ENCODE peak calls at places on chromosomes 16 and 17, in five cellular contexts. One of them, this sample, is unnamed. For H3K4me1 and H3K27me3, the result is how much of the 10 kb centered on the place peaks cover.

GRCh38 chr16:15775209-15775608 is 81.6 kb downstream of the MYH11 start:
- DNase-seq in effector memory CD4-positive, alpha-beta T cell: no peak
- DNase-seq in pancreas: no peak
- DNase-seq in body of pancreas: no peak
- DNase-seq in naive thymus-derived CD4-positive, alpha-beta T cell: no peak
- DNase-seq in this sample: no peak

GRCh38 chr16:4852221-4852872 is 5.1 kb downstream of the UBN1 start:
- DNase-seq in effector memory CD4-positive, alpha-beta T cell: no peak
- DNase-seq in pancreas: no peak
- DNase-seq in body of pancreas: no peak
- DNase-seq in naive thymus-derived CD4-positive, alpha-beta T cell: no peak
- DNase-seq in this sample: peak

GRCh38 chr17:32341141-32341856 is 674 bp downstream of the C17orf75 start:
- DNase-seq in effector memory CD4-positive, alpha-beta T cell: peak
- DNase-seq in pancreas: peak
- DNase-seq in body of pancreas: peak
- DNase-seq in naive thymus-derived CD4-positive, alpha-beta T cell: peak
- DNase-seq in this sample: no peak

GRCh38 chr16:48164907-48165715 is 9.3 kb upstream of the ABCC12 start:
- DNase-seq in effector memory CD4-positive, alpha-beta T cell: peak
- DNase-seq in pancreas: peak
- DNase-seq in body of pancreas: peak
- DNase-seq in naive thymus-derived CD4-positive, alpha-beta T cell: peak
- DNase-seq in this sample: peak

GRCh38 chr17:35341465-35341992 is 31.9 kb downstream of the SLFN11 start:
- DNase-seq in effector memory CD4-positive, alpha-beta T cell: no peak
- DNase-seq in pancreas: no peak
- DNase-seq in body of pancreas: no peak
- DNase-seq in naive thymus-derived CD4-positive, alpha-beta T cell: no peak
- DNase-seq in this sample: no peak

GRCh38 chr17:19876524-19877161 is 8.9 kb upstream of the ULK2 start:
- DNase-seq in effector memory CD4-positive, alpha-beta T cell: peak
- DNase-seq in pancreas: no peak
- DNase-seq in body of pancreas: peak
- DNase-seq in naive thymus-derived CD4-positive, alpha-beta T cell: no peak
- DNase-seq in this sample: peak

GRCh38 chr16:46918905-46919792 is 35.0 kb downstream of the GPT2 start:
- DNase-seq in effector memory CD4-positive, alpha-beta T cell: no peak
- DNase-seq in pancreas: peak
- DNase-seq in body of pancreas: peak
- DNase-seq in naive thymus-derived CD4-positive, alpha-beta T cell: no peak
- DNase-seq in this sample: no peak

GRCh38 chr17:44363613-44364159 is at the start of gene FAM171A2:
- DNase-seq in effector memory CD4-positive, alpha-beta T cell: peak
- DNase-seq in pancreas: peak
- DNase-seq in body of pancreas: peak
- DNase-seq in naive thymus-derived CD4-positive, alpha-beta T cell: peak
- DNase-seq in this sample: peak

GRCh38 chr16:349211-349610 is 3.3 kb downstream of the AXIN1 start:
- DNase-seq in effector memory CD4-positive, alpha-beta T cell: no peak
- DNase-seq in pancreas: no peak
- DNase-seq in body of pancreas: no peak
- DNase-seq in naive thymus-derived CD4-positive, alpha-beta T cell: no peak
- DNase-seq in this sample: no peak

GRCh38 chr17:10429416-10430045 is 7.8 kb upstream of the MYH8 start:
- DNase-seq in effector memory CD4-positive, alpha-beta T cell: no peak
- DNase-seq in pancreas: no peak
- DNase-seq in body of pancreas: no peak
- DNase-seq in naive thymus-derived CD4-positive, alpha-beta T cell: no peak
- DNase-seq in this sample: no peak

GRCh38 chr17:27265333-27265732 is 28.6 kb upstream of the WSB1 start:
- DNase-seq in effector memory CD4-positive, alpha-beta T cell: no peak
- DNase-seq in pancreas: no peak
- DNase-seq in body of pancreas: no peak
- DNase-seq in naive thymus-derived CD4-positive, alpha-beta T cell: no peak
- DNase-seq in this sample: no peak

GRCh38 chr16:72945081-72945480 is 102.8 kb downstream of the ZFHX3 start:
- DNase-seq in effector memory CD4-positive, alpha-beta T cell: no peak
- DNase-seq in pancreas: no peak
- DNase-seq in body of pancreas: no peak
- DNase-seq in naive thymus-derived CD4-positive, alpha-beta T cell: no peak
- DNase-seq in this sample: no peak

GRCh38 chr17:31424944-31425582 is 33.6 kb downstream of the RAB11FIP4 start:
- DNase-seq in effector memory CD4-positive, alpha-beta T cell: no peak
- DNase-seq in pancreas: peak
- DNase-seq in body of pancreas: peak
- DNase-seq in naive thymus-derived CD4-positive, alpha-beta T cell: no peak
- DNase-seq in this sample: no peak

GRCh38 chr17:68255731-68256538 is 8.1 kb downstream of the AMZ2 start:
- DNase-seq in effector memory CD4-positive, alpha-beta T cell: no peak
- DNase-seq in pancreas: no peak
- DNase-seq in body of pancreas: no peak
- DNase-seq in naive thymus-derived CD4-positive, alpha-beta T cell: no peak
- DNase-seq in this sample: no peak

GRCh38 chr16:20734782-20735181 is 6.8 kb downstream of the THUMPD1 start:
- DNase-seq in effector memory CD4-positive, alpha-beta T cell: no peak
- DNase-seq in pancreas: no peak
- DNase-seq in body of pancreas: no peak
- DNase-seq in naive thymus-derived CD4-positive, alpha-beta T cell: no peak
- DNase-seq in this sample: no peak

GRCh38 chr16:1432388-1433262 is 1.7 kb downstream of the PERCC1 start:
- DNase-seq in effector memory CD4-positive, alpha-beta T cell: no peak
- DNase-seq in pancreas: no peak
- DNase-seq in body of pancreas: no peak
- DNase-seq in naive thymus-derived CD4-positive, alpha-beta T cell: no peak
- DNase-seq in this sample: no peak

GRCh38 chr16:80664226-80664625 is 123.4 kb downstream of the DYNLRB2 start:
- DNase-seq in effector memory CD4-positive, alpha-beta T cell: no peak
- DNase-seq in pancreas: no peak
- DNase-seq in body of pancreas: no peak
- DNase-seq in naive thymus-derived CD4-positive, alpha-beta T cell: no peak
- DNase-seq in this sample: no peak

GRCh38 chr17:36921131-36921851 is 16.0 kb upstream of the LHX1 start:
- DNase-seq in effector memory CD4-positive, alpha-beta T cell: no peak
- DNase-seq in pancreas: no peak
- DNase-seq in body of pancreas: no peak
- DNase-seq in naive thymus-derived CD4-positive, alpha-beta T cell: no peak
- DNase-seq in this sample: no peak

GRCh38 chr17:66088173-66088572 is 103.8 kb downstream of the CEP112 start:
- DNase-seq in effector memory CD4-positive, alpha-beta T cell: no peak
- DNase-seq in pancreas: no peak
- DNase-seq in body of pancreas: no peak
- DNase-seq in naive thymus-derived CD4-positive, alpha-beta T cell: no peak
- DNase-seq in this sample: no peak

GRCh38 chr16:83095926-83096692 is 469.3 kb downstream of the CDH13 start:
- DNase-seq in effector memory CD4-positive, alpha-beta T cell: no peak
- DNase-seq in pancreas: no peak
- DNase-seq in body of pancreas: no peak
- DNase-seq in naive thymus-derived CD4-positive, alpha-beta T cell: no peak
- DNase-seq in this sample: no peak

GRCh38 chr17:32100971-32101631 is 41.2 kb upstream of the RHOT1 start:
- DNase-seq in effector memory CD4-positive, alpha-beta T cell: no peak
- DNase-seq in pancreas: peak
- DNase-seq in body of pancreas: peak
- DNase-seq in naive thymus-derived CD4-positive, alpha-beta T cell: no peak
- DNase-seq in this sample: no peak

GRCh38 chr16:46762583-46762982 is 14.4 kb upstream of the MYLK3 start:
- DNase-seq in effector memory CD4-positive, alpha-beta T cell: no peak
- DNase-seq in pancreas: no peak
- DNase-seq in body of pancreas: no peak
- DNase-seq in naive thymus-derived CD4-positive, alpha-beta T cell: no peak
- DNase-seq in this sample: no peak

GRCh38 chr16:88650749-88651275 is at the start of gene CYBA:
- DNase-seq in effector memory CD4-positive, alpha-beta T cell: peak
- DNase-seq in pancreas: peak
- DNase-seq in body of pancreas: peak
- DNase-seq in naive thymus-derived CD4-positive, alpha-beta T cell: peak
- DNase-seq in this sample: peak

GRCh38 chr17:16467044-16467443 is 24.9 kb downstream of the LRRC75A start:
- DNase-seq in effector memory CD4-positive, alpha-beta T cell: no peak
- DNase-seq in pancreas: no peak
- DNase-seq in body of pancreas: no peak
- DNase-seq in naive thymus-derived CD4-positive, alpha-beta T cell: no peak
- DNase-seq in this sample: no peak

GRCh38 chr17:81925860-81926450 is 1.6 kb downstream of the MAFG start:
- DNase-seq in effector memory CD4-positive, alpha-beta T cell: no peak
- DNase-seq in pancreas: no peak
- DNase-seq in body of pancreas: no peak
- DNase-seq in naive thymus-derived CD4-positive, alpha-beta T cell: no peak
- DNase-seq in this sample: no peak
- H3K4me1 ChIP-seq in effector memory CD4-positive, alpha-beta T cell: under half
- H3K4me1 ChIP-seq in pancreas: under half
- H3K4me1 ChIP-seq in body of pancreas: half or more
- H3K4me1 ChIP-seq in naive thymus-derived CD4-positive, alpha-beta T cell: under half
- H3K4me1 ChIP-seq in this sample: half or more

DNA sequence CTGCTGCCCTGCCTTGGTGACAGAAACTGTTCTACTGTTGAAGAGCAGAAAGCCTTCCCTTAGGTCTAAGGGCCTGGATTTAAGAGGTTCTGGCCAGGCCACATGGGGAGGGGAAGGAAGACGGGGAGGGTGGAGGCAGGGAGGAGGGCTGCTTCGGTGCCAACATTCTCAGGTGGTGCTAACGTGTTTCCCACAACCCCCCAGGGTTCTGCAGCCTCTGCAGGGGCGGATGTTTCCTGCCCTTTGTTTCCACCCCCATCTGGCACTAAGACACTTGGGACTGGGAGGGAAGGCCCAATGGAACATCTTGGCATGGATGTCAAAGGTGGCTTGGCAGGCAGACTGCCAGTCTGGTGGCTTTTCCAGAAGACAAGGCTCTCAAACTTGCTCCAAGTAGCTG is 12.7 kb downstream of the HIC1 start:
- DNase-seq in effector memory CD4-positive, alpha-beta T cell: no peak
- DNase-seq in pancreas: no peak
- DNase-seq in body of pancreas: no peak
- DNase-seq in naive thymus-derived CD4-positive, alpha-beta T cell: no peak
- DNase-seq in this sample: peak
- H3K27ac ChIP-seq in effector memory CD4-positive, alpha-beta T cell: no peak
- H3K27ac ChIP-seq in pancreas: no peak
- H3K27ac ChIP-seq in body of pancreas: no peak
- H3K27ac ChIP-seq in naive thymus-derived CD4-positive, alpha-beta T cell: no peak
- H3K27ac ChIP-seq in this sample: peak

GRCh38 chr17:50144845-50145531 is 5.5 kb downstream of the PPP1R9B start:
- DNase-seq in effector memory CD4-positive, alpha-beta T cell: no peak
- DNase-seq in pancreas: peak
- DNase-seq in body of pancreas: no peak
- DNase-seq in naive thymus-derived CD4-positive, alpha-beta T cell: no peak
- DNase-seq in this sample: no peak

GRCh38 chr17:50145532-50146229 is 4.8 kb downstream of the PPP1R9B start:
- DNase-seq in effector memory CD4-positive, alpha-beta T cell: no peak
- DNase-seq in pancreas: no peak
- DNase-seq in body of pancreas: no peak
- DNase-seq in naive thymus-derived CD4-positive, alpha-beta T cell: no peak
- DNase-seq in this sample: no peak

GRCh38 chr17:50143461-50144176 is 6.9 kb downstream of the PPP1R9B start:
- DNase-seq in effector memory CD4-positive, alpha-beta T cell: no peak
- DNase-seq in pancreas: no peak
- DNase-seq in body of pancreas: no peak
- DNase-seq in naive thymus-derived CD4-positive, alpha-beta T cell: no peak
- DNase-seq in this sample: no peak

GRCh38 chr17:50146230-50146926 is 4.1 kb downstream of the PPP1R9B start:
- DNase-seq in effector memory CD4-positive, alpha-beta T cell: no peak
- DNase-seq in pancreas: no peak
- DNase-seq in body of pancreas: no peak
- DNase-seq in naive thymus-derived CD4-positive, alpha-beta T cell: no peak
- DNase-seq in this sample: no peak

DNA sequence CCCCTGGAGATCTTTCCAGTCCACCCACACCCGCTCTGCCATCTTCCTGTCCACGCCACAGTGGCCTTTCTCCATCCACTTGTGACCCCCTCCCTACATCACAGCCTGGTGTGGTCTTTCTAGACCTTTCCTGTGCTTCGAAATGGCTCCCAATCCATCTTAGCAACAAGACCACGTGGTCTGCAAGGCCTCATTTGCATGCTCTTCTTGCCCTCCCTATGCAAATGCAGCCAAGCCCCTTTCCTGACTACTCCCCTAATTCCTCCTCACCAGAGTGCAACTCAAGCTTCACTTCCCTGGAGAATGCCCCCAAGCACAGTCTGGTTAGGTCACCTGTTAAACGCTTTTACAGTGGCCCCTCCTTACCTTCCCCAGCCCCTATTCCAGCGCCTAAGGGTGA is 6.1 kb downstream of the PPP1R9B start:
- DNase-seq in effector memory CD4-positive, alpha-beta T cell: no peak
- DNase-seq in pancreas: no peak
- DNase-seq in body of pancreas: no peak
- DNase-seq in naive thymus-derived CD4-positive, alpha-beta T cell: no peak
- DNase-seq in this sample: no peak
- H3K27me3 ChIP-seq in effector memory CD4-positive, alpha-beta T cell: under half
- H3K27me3 ChIP-seq in pancreas: under half
- H3K27me3 ChIP-seq in body of pancreas: under half
- H3K27me3 ChIP-seq in naive thymus-derived CD4-positive, alpha-beta T cell: under half
- H3K27me3 ChIP-seq in this sample: under half

DNA sequence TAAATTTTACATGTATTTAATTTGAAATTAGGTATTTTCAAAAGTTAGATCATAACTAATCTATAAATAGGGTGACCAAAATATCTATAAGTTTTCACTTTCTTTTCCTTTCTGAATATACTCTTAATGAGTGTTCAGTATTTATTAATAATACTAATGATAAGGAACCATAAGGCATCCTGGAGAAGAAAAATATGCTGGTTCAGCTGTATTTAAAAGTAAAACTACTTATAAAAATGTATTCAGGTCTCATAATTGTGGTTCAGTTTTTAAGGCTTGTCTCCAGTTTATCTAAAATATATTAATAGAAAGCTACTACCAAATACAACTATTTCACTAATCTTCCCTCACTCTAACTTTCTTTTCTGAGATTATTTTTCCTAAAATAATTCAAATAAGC is 67.3 kb downstream of the HELZ start:
- DNase-seq in effector memory CD4-positive, alpha-beta T cell: no peak
- DNase-seq in pancreas: no peak
- DNase-seq in body of pancreas: no peak
- DNase-seq in naive thymus-derived CD4-positive, alpha-beta T cell: no peak
- DNase-seq in this sample: no peak
- H3K4me1 ChIP-seq in effector memory CD4-positive, alpha-beta T cell: under half
- H3K4me1 ChIP-seq in pancreas: under half
- H3K4me1 ChIP-seq in body of pancreas: under half
- H3K4me1 ChIP-seq in naive thymus-derived CD4-positive, alpha-beta T cell: under half
- H3K4me1 ChIP-seq in this sample: under half

DNA sequence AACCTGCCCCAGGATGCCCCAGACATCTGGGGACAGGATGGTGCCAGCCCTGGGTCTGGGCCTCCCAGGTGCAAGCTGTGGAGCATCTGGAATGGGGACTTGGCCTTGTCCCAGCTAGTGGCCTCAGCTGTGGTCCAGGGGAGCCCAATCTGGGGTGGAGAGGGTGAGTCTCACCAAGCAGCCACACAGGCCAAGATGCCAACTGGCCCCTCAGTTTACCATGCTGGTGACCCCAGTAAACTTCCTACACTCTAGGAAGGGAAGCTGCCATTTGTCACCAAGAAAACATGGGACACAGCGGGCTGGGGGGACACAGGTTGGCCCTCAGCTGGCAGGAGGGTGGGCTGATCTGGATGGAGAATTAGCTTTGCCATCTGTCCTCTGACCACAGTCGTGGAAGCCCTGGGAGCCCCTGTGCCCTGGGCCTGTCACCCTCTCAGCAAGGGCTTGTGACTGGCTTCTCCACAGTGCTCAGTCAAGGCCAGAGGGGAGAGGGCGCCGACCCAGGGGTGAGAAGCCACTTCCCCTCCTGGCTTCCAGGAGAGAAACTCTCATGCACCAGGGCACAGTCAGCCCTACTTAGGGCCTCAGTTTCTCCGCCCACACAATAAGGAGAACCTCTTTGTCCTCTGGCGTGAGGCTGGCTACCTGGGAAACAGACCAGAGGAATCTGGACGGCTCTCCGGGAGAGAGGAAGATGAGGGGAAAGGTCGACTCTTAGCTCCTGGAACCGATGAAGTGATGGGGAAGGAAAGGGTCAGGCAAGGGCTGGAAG is 126.4 kb upstream of the SMURF2 start:
- DNase-seq in effector memory CD4-positive, alpha-beta T cell: no peak
- DNase-seq in pancreas: no peak
- DNase-seq in body of pancreas: no peak
- DNase-seq in naive thymus-derived CD4-positive, alpha-beta T cell: no peak
- DNase-seq in this sample: no peak
- H3K27ac ChIP-seq in effector memory CD4-positive, alpha-beta T cell: no peak
- H3K27ac ChIP-seq in pancreas: no peak
- H3K27ac ChIP-seq in body of pancreas: no peak
- H3K27ac ChIP-seq in naive thymus-derived CD4-positive, alpha-beta T cell: no peak
- H3K27ac ChIP-seq in this sample: no peak